ENCODE peak calls at places on chromosomes 4 and X, in four cellular contexts. One of them, this sample, is unnamed.

GRCh38 chr4:124937993-124938392 is 225.5 kb upstream of the ANKRD50 start:
- DNase-seq in H9: no peak
- DNase-seq in H1: no peak
- DNase-seq in IMR-90: no peak
- DNase-seq in this sample: no peak

GRCh38 chr4:122341906-122342305 is 36.9 kb upstream of the ADAD1 start:
- DNase-seq in H9: no peak
- DNase-seq in H1: no peak
- DNase-seq in IMR-90: peak
- DNase-seq in this sample: peak

GRCh38 chr4:3302164-3302785 is 9.5 kb downstream of the RGS12 start:
- DNase-seq in H9: no peak
- DNase-seq in H1: no peak
- DNase-seq in IMR-90: no peak
- DNase-seq in this sample: no peak

GRCh38 chrX:16585486-16586370 is 64.2 kb upstream of the S100G start:
- DNase-seq in H9: no peak
- DNase-seq in H1: no peak
- DNase-seq in IMR-90: no peak
- DNase-seq in this sample: peak

GRCh38 chr4:22465996-22466395 is 49.9 kb downstream of the ADGRA3 start:
- DNase-seq in H9: no peak
- DNase-seq in H1: no peak
- DNase-seq in IMR-90: no peak
- DNase-seq in this sample: no peak

GRCh38 chr4:2260336-2261109 is 1.4 kb downstream of the MXD4 start:
- DNase-seq in H9: peak
- DNase-seq in H1: no peak
- DNase-seq in IMR-90: no peak
- DNase-seq in this sample: peak

GRCh38 chr4:158217763-158218162 is 7.5 kb downstream of the TMEM144 start:
- DNase-seq in H9: no peak
- DNase-seq in H1: no peak
- DNase-seq in IMR-90: no peak
- DNase-seq in this sample: no peak

GRCh38 chr4:142663828-142664227 is 182.3 kb downstream of the INPP4B start:
- DNase-seq in H9: no peak
- DNase-seq in H1: no peak
- DNase-seq in IMR-90: peak
- DNase-seq in this sample: peak

GRCh38 chr4:112370466-112370865 is 73.3 kb downstream of the ALPK1 start:
- DNase-seq in H9: no peak
- DNase-seq in H1: no peak
- DNase-seq in IMR-90: peak
- DNase-seq in this sample: peak

GRCh38 chr4:75343333-75343732 is 170.9 kb downstream of the RCHY1 start:
- DNase-seq in H9: no peak
- DNase-seq in H1: no peak
- DNase-seq in IMR-90: no peak
- DNase-seq in this sample: no peak

GRCh38 chr4:156195914-156196313 is 242.2 kb upstream of the CTSO start:
- DNase-seq in H9: no peak
- DNase-seq in H1: no peak
- DNase-seq in IMR-90: no peak
- DNase-seq in this sample: no peak

GRCh38 chrX:105315301-105315700 is 94.8 kb upstream of the TEX13A start:
- DNase-seq in H9: no peak
- DNase-seq in H1: no peak
- DNase-seq in IMR-90: peak
- DNase-seq in this sample: no peak

DNA sequence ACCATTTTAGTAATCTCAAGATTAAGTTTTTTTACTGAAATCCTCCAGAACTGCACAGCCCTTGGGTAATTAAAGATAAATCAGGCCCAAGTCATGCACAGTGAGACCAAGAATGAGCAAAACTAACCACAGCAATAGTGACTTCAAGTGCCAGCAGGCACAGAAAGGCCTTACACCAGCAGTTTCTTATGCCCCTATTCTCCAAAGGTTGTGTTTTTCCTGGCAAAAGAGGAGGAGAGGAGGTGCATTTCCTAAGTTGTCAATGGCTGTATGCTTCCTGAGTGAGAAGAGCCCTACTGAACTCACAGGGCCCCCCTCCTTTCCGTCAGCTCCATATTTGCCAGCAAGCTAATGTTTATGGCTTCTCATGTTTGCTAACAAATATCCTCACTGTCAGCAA is 418.8 kb upstream of the INTU start:
- DNase-seq in H9: no peak
- DNase-seq in H1: no peak
- DNase-seq in IMR-90: no peak
- DNase-seq in this sample: no peak
- H3K23ac ChIP-seq in H9: no peak
- H3K23ac ChIP-seq in H1: no peak
- H3K23ac ChIP-seq in IMR-90: no peak
- H3K23ac ChIP-seq in this sample: no peak

DNA sequence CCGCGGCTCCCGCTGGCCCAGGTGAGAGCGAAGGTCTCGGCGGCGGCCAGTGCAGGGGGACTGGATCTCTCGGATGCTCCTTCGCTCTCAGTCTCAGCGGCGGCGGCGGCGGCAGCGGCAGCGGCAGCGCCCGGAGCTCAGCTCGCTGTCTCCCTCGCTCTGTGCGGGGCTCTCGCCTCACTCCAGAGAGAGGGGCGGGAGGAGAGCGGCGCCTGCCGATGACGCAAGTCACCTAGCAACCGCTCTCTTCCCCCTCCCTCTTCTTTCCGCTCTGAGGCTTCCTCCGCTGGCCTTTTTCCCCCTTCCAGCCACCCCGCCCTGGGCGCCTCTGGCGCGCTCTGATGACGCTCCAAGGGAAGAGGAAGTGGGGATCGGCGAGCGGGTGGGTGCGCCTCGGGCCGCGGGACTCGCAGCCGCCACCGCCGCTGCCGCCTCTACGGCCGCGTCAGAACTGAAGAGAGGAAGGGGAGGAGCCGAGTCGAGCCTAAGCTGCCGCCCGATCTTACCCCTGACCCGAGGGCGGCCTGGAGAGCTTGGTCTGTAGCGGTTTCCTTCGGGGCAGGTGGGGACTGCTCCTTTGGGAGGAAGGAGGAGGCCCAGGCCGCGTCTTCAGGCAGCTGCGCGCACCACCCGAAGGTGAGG is at the start of gene FBXW7:
- DNase-seq in H9: peak
- DNase-seq in H1: peak
- DNase-seq in IMR-90: peak
- DNase-seq in this sample: peak
- H4K91ac ChIP-seq in H9: no peak
- H4K91ac ChIP-seq in H1: peak
- H4K91ac ChIP-seq in IMR-90: peak
- H4K91ac ChIP-seq in this sample: peak

DNA sequence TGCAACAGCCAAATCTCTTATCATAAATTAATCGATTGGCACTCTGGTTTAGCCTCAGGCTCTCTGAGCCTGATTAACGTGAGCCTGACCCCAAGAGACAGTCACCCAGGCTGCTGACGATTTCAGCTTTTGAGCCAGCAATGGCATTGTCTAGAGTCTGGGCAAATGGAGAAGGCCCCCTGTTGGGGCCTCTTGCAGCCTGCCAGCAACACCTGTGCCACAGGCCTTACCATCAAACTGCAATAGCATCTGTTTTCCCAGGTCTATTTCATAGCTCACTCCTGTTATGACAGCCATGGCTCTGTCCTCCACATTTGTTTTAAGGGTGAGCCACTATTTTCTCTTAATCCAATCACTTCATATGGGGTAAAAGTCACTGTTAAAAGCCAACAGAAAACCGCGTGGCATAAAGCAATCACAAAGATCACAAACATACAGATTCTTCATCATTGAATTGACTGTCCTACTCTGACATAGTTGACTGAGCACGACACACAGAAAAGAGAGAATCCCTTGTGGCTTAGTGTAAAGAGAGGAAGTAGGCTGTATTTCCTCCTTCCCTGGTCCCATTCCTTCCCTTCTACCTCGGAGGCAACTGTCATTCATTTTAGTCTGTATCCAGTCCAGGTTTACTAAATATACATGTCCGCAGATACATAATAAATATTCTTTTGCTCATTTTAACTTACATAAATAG is 47.8 kb downstream of the SLC9A7 start:
- DNase-seq in H9: no peak
- DNase-seq in H1: no peak
- DNase-seq in IMR-90: no peak
- DNase-seq in this sample: no peak
- H3K4me2 ChIP-seq in H9: no peak
- H3K4me2 ChIP-seq in H1: peak
- H3K4me2 ChIP-seq in IMR-90: no peak
- H3K4me2 ChIP-seq in this sample: no peak

DNA sequence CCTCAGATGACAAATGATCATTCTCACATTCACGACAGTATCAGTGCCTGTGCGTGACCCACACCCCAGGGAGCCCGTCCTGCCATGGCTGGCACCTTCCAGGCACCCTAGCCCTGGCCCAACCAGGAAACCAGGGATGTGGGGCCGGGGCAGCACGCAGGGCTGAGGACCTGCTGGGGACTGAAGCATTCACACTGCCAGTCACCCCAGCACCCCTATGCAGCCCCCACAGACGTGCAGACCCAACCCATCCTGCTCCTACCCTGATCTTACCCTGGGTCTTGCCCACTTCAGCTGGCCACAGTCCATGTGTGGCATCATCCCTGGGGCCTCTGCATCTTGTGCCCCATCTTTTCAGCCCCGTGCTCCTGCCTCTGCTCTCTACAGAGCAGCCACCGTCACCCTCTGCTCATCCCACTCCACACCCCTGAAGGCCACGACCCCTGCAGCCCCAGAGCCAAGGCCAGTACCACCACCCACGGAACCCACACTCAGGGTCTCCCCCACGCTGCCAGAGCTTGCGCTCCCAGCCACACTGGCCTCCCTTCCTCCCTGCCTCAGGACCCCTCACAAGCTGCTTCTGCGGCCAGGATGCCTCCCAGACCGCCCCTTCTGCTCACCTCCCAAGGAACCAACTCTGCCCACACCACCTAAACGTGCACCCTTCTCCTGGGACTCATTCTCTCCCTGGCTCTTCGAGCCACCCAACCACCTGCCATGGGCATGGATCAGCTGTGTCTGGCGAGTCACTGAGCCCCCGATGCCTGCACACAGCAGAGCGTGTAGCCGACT is 25.6 kb downstream of the GAK start:
- DNase-seq in H9: no peak
- DNase-seq in H1: no peak
- DNase-seq in IMR-90: no peak
- DNase-seq in this sample: no peak
- H3K23ac ChIP-seq in H9: no peak
- H3K23ac ChIP-seq in H1: no peak
- H3K23ac ChIP-seq in IMR-90: no peak
- H3K23ac ChIP-seq in this sample: no peak

GRCh38 chrX:48533165-48533564 is 6.3 kb upstream of the TBC1D25 start:
- DNase-seq in H9: no peak
- DNase-seq in H1: no peak
- DNase-seq in IMR-90: no peak
- DNase-seq in this sample: no peak
- H4K91ac ChIP-seq in H9: no peak
- H4K91ac ChIP-seq in H1: no peak
- H4K91ac ChIP-seq in IMR-90: no peak
- H4K91ac ChIP-seq in this sample: no peak

DNA sequence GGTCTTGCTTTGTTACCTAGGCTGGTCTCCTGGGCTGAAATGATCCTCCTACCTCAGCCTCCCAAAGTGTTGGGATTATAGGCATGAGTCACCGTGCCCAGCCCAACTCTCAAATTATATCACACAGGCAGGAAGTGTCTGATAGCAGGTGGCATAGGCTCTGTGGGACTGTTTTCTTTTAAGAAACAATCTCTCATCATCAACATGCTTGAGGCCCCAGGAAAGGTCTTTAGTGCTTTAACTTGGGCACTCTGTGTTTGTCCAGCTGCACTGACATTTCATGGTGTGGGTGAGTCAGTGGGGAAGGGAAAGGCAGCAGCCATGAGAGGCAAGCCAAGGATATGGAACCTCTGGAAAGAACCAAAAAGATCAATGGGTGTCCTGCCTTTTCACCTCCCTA is 88.1 kb upstream of the TSPAN5 start:
- DNase-seq in H9: no peak
- DNase-seq in H1: no peak
- DNase-seq in IMR-90: peak
- DNase-seq in this sample: no peak
- H3K4me2 ChIP-seq in H9: no peak
- H3K4me2 ChIP-seq in H1: no peak
- H3K4me2 ChIP-seq in IMR-90: no peak
- H3K4me2 ChIP-seq in this sample: no peak

DNA sequence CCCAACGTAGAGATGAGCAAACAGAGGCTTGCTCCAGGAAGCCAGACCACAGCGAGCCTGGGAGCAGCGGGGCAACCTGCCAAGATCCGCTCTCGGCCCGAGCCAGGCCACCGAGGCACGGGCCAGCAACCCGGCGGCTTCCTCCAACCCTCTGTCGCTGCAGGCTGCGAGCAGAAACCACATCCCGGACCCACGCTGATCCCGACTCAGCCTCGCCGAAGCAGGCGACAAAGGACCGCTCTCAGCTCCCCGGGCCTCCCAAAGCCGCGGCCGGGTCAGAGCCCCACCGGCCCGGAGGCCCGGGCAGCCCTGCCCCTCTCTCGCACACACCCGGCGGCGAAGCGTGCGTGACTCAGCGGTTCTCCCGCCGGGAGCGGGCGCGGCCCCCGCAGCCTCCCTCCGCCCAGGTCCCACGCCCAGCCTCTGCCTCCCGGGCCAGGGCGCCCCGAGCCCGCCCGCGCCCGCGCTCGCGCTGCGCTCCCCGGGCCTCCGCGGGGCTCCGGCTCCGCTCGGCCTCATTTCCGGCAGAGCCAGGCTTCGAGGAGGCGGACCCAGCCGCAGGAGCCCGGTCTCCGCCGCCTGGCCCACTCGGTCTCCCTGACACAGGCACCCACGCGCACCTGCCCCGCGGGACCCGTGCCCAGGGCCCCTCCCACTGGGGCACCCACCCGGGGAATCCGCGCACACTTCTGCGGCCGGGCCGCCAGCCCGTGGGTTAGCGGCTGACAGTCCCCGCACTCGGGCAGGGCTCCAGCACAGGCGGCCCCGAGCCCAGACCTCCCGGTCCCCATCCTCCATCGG is 1.7 kb downstream of the PPP2R2C start:
- DNase-seq in H9: peak
- DNase-seq in H1: no peak
- DNase-seq in IMR-90: peak
- DNase-seq in this sample: no peak
- H3K23ac ChIP-seq in H9: no peak
- H3K23ac ChIP-seq in H1: no peak
- H3K23ac ChIP-seq in IMR-90: no peak
- H3K23ac ChIP-seq in this sample: no peak

This sample was measured in trophoblast cell.